ENCODE peak calls at places on chromosomes 1 and 21, in ten cellular contexts. R, C, V, M, U, F, G, H, Y and X are unnamed samples.
A peak's percentile ranks its signal among the peaks of the same experiment; 100 is the strongest.

GRCh38 chr1:63936276-63936675 is 162.5 kb downstream of the ROR1 start:
- DNase-seq in Y (no peak), R (no peak), G (no peak), H (no peak), U (no peak), F (no peak), V (peak; percentile 25), M (no peak), C (no peak), X (no peak)

GRCh38 chr1:32918166-32918565 is 17.0 kb upstream of the TMEM54 start:
- DNase-seq in Y (no peak), M (no peak), C (no peak), R (no peak), V (no peak), G (no peak), F (no peak), H (no peak), U (no peak), X (no peak)

GRCh38 chr1:156714830-156715229 is 9.4 kb upstream of the CRABP2 start:
- DNase-seq in U (no peak), V (no peak), F (no peak), R (no peak), H (no peak), G (no peak), M (no peak), C (no peak), Y (no peak), X (no peak)

GRCh38 chr1:84345220-84345619 is 43.7 kb downstream of the SAMD13 start:
- DNase-seq in U (no peak), V (no peak), R (no peak), F (no peak), H (no peak), Y (no peak), C (no peak), G (no peak), M (no peak), X (no peak)

GRCh38 chr1:153629971-153630370 is 1.7 kb downstream of the S100A1 start:
- DNase-seq in Y (no peak), H (no peak), V (no peak), U (no peak), C (no peak), R (no peak), G (no peak), M (no peak), F (no peak), X (no peak)

GRCh38 chr1:19979494-19979977 is at the start of gene PLA2G2A:
- DNase-seq in H (no peak), C (no peak), F (no peak), Y (peak; percentile 39), M (no peak), U (no peak), G (no peak), R (no peak), V (no peak), X (no peak)

GRCh38 chr1:153478692-153479618 is 18.5 kb upstream of the S100A7 start:
- DNase-seq in F (no peak), V (no peak), M (no peak), G (no peak), U (no peak), R (no peak), Y (no peak), H (no peak), C (no peak), X (no peak)

GRCh38 chr1:208781391-208782035 is 537.3 kb upstream of the PLXNA2 start:
- DNase-seq in H (no peak), U (no peak), Y (no peak), V (no peak), F (no peak), C (peak; percentile 92), M (no peak), G (no peak), R (no peak), X (no peak)

GRCh38 chr1:32447469-32448185 is 17.2 kb upstream of the ZBTB8B start:
- DNase-seq in R (no peak), M (no peak), H (no peak), U (no peak), V (peak; percentile 87), G (no peak), C (no peak), F (no peak), Y (no peak), X (no peak)

GRCh38 chr1:64471724-64472276 is 1.9 kb downstream of the CACHD1 start:
- DNase-seq in G (no peak), F (no peak), Y (no peak), M (no peak), V (peak; percentile 64), C (no peak), H (no peak), U (no peak), R (no peak), X (no peak)

GRCh38 chr1:54611621-54612020 is 11.7 kb downstream of the FAM151A start:
- DNase-seq in G (peak; percentile 17), M (no peak), Y (peak; percentile 5), C (no peak), U (no peak), F (no peak), V (no peak), H (no peak), R (no peak), X (no peak)

GRCh38 chr1:203992440-203992839 is 80.5 kb upstream of the SOX13 start:
- DNase-seq in G (no peak), V (no peak), F (no peak), R (no peak), C (no peak), U (no peak), Y (no peak), M (peak; percentile 20), H (no peak), X (no peak)

GRCh38 chr1:159989581-159989980 is 35.5 kb upstream of the SLAMF9 start:
- DNase-seq in M (no peak), V (no peak), Y (no peak), U (no peak), C (no peak), G (no peak), R (no peak), F (no peak), H (no peak), X (no peak)

GRCh38 chr1:64019818-64020217 is 183.6 kb upstream of the UBE2U start:
- DNase-seq in F (no peak), V (peak; percentile 70), U (no peak), M (no peak), C (no peak), R (no peak), Y (peak; percentile 18), G (no peak), H (no peak), X (no peak)

GRCh38 chr1:38817958-38818705 is 41.4 kb downstream of the RRAGC start:
- DNase-seq in U (peak; percentile 42), C (no peak), V (peak; percentile 18), R (peak; percentile 9), M (no peak), Y (peak; percentile 15), G (no peak), F (peak; percentile 52), H (no peak), X (no peak)

GRCh38 chr21:39153373-39153772 is 29.9 kb downstream of the PSMG1 start:
- DNase-seq in U (no peak), G (no peak), C (no peak), F (no peak), H (no peak), Y (no peak), M (no peak), V (peak; percentile 16), R (no peak), X (no peak)

GRCh38 chr1:184387069-184387870 is 441 bp downstream of the C1orf21 start:
- DNase-seq in Y (peak; percentile 41), R (peak; percentile 42), F (peak; percentile 35), V (peak; percentile 37), H (no peak), U (peak; percentile 84), M (no peak), C (no peak), G (peak; percentile 45), X (no peak)